ENCODE peak calls at places on chromosomes 12 and 14, in seven cellular contexts. X is K562, S is GM12878, D is SK-N-MC, P is HCT116, G is H1, O is HepG2. Y is an unnamed sample.

GRCh38 chr14:53042480-53042879 is 91.6 kb upstream of the FERMT2 start:
- DNase-seq in P (no peak), O (no peak), S (no peak), D (no peak), G (no peak), X (no peak), Y (peak)

GRCh38 chr12:111598637-111599458 is at the start of gene ATXN2:
- DNase-seq in D (no peak), O (no peak), X (peak), S (no peak), G (no peak), P (no peak), Y (peak)

GRCh38 chr12:79420146-79420618 is 270.6 kb downstream of the PAWR start:
- DNase-seq in S (no peak), P (peak), X (no peak), D (no peak), G (no peak), O (peak), Y (peak)

GRCh38 chr14:68297011-68297410 is 477.4 kb downstream of the RAD51B start:
- DNase-seq in G (no peak), D (no peak), X (no peak), P (no peak), O (no peak), S (no peak), Y (no peak)

GRCh38 chr12:26303418-26303817 is 108.0 kb downstream of the SSPN start:
- DNase-seq in S (no peak), O (no peak), G (no peak), P (no peak), X (no peak), D (no peak), Y (no peak)

GRCh38 chr14:38391334-38391733 is 135.4 kb upstream of the CLEC14A start:
- DNase-seq in O (no peak), D (no peak), X (no peak), P (no peak), G (no peak), S (no peak), Y (peak)

GRCh38 chr12:65300679-65301349 is 22.3 kb downstream of the MSRB3 start:
- DNase-seq in S (no peak), X (peak), O (peak), D (no peak), G (no peak), P (peak), Y (no peak)

GRCh38 chr14:70116278-70116677 is 72.5 kb downstream of the SLC8A3 start:
- DNase-seq in X (no peak), O (no peak), G (no peak), D (no peak), P (no peak), S (no peak), Y (no peak)

GRCh38 chr14:29320261-29320660 is 553.7 kb downstream of the FOXG1 start:
- DNase-seq in G (peak), O (no peak), X (no peak), P (no peak), S (no peak), D (no peak), Y (no peak)

GRCh38 chr12:54415223-54415929 is 3.7 kb downstream of the ITGA5 start:
- DNase-seq in S (no peak), G (no peak), D (no peak), O (no peak), X (peak), P (no peak), Y (peak)

GRCh38 chr12:54418441-54419087 is 502 bp downstream of the ITGA5 start:
- DNase-seq in O (no peak), S (no peak), P (no peak), D (no peak), G (no peak), X (peak), Y (no peak)

GRCh38 chr12:54417712-54418440 is 1.2 kb downstream of the ITGA5 start:
- DNase-seq in S (no peak), O (no peak), X (peak), D (no peak), G (no peak), P (no peak), Y (peak)

GRCh38 chr12:54419088-54419887 is at the start of gene ITGA5:
- DNase-seq in O (no peak), X (peak), G (no peak), D (no peak), S (no peak), P (peak), Y (peak)

GRCh38 chr12:54416908-54417603 is 2.0 kb downstream of the ITGA5 start:
- DNase-seq in O (no peak), S (no peak), X (peak), G (no peak), D (no peak), P (no peak), Y (no peak)
- H3K9ac ChIP-seq in O (no peak), S (no peak), X (peak), G (no peak), D (peak), P (no peak), Y (peak)

GRCh38 chr14:103941973-103942736 is at the start of gene RD3L:
- DNase-seq in P (no peak), S (no peak), G (no peak), D (no peak), O (no peak), X (no peak), Y (no peak)
- TF ChIP-seq EZH2 in P (no peak), S (no peak), G (no peak), D (no peak), O (no peak), X (no peak), Y (no peak)

DNA sequence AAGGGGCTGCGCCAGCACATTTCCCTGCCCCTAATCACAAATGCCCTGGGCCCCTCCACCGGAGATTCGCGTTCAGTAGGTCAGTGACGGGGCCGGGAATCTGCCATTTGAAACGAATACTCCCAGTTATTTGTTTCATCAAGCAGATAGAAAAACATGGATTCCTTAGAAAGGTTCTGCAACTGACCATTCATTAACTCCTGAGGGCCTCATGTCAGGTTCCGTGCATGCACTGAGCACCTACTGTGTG is 25.6 kb upstream of the UBC start:
- DNase-seq in G (no peak), D (no peak), P (no peak), S (no peak), O (no peak), X (no peak), Y (no peak)
- TF ChIP-seq POLR2AphosphoS5 in G (no peak), D (no peak), P (no peak), S (no peak), O (no peak), X (no peak), Y (no peak)

GRCh38 chr12:113086249-113087164 is 30.0 kb downstream of the DTX1 start:
- DNase-seq in S (peak), X (no peak), P (no peak), G (no peak), O (peak), D (no peak), Y (no peak)

GRCh38 chr12:113088037-113088436 is 31.5 kb downstream of the DTX1 start:
- DNase-seq in P (no peak), G (no peak), S (no peak), O (no peak), X (no peak), D (no peak), Y (no peak)

GRCh38 chr12:113088971-113089756 is 32.6 kb downstream of the DTX1 start:
- DNase-seq in S (peak), X (no peak), O (no peak), G (no peak), P (no peak), D (no peak), Y (no peak)

GRCh38 chr12:113089839-113090238 is 33.3 kb downstream of the DTX1 start:
- DNase-seq in O (no peak), P (no peak), S (no peak), G (no peak), X (no peak), D (no peak), Y (no peak)

DNA sequence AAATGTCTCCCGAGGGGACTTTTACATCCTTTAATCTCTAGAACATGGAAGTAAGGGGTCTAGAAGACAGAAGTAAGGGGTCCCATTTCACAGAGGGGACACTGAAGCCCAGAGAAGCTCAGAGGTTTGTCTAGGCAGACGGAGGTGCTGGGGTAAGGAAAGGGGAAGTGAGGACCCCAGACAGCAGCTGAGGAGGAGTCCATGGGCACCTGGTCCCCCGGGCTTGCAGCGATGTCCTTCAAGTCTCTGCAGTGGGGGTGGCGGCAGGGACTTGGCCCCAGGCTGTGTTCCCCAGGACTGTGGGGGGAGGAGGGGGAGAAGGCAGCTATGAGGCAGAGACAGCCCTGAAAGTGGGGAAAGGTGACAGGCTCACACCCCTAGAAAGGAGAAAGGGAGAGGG is 30.7 kb downstream of the DTX1 start:
- DNase-seq in D (no peak), S (no peak), O (no peak), X (no peak), P (no peak), G (no peak), Y (no peak)
- H3K9ac ChIP-seq in D (no peak), S (peak), O (no peak), X (peak), P (no peak), G (no peak), Y (no peak)

GRCh38 chr12:94147991-94148840 is at the start of gene PLXNC1:
- DNase-seq in O (no peak), D (no peak), X (no peak), G (no peak), P (no peak), S (no peak), Y (no peak)
- TF ChIP-seq EZH2 in O (no peak), D (no peak), X (no peak), G (peak), P (no peak), S (no peak), Y (no peak)

GRCh38 chr12:6183689-6184441 is 16.3 kb upstream of the CD9 start:
- DNase-seq in G (no peak), X (no peak), D (no peak), O (peak), P (no peak), S (no peak), Y (no peak)
- TF ChIP-seq POLR2AphosphoS5 in G (no peak), X (no peak), D (no peak), O (no peak), P (no peak), S (no peak), Y (no peak)

DNA sequence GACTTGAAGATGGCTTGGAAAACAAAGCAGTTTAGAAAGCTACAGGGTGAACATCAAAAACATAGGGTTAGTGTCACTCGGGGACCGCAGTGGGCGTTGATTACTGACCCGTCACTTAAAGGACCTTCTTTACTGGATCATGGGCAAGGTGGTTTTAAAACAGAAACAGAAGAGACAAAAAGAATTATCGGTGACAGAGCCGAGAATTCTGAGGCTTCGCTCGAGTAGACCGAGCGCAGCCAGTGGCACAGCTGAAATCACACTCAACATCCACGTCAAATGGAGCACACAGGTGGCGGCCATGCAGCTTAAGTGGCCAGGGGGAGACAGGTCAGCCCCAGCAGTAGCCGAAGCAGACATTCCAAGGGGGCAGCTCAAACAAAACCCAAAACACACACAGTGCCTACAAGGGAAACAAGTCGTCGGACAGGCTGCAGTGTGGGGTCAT is 17.3 kb downstream of the SNRNP35 start:
- DNase-seq in P (no peak), O (no peak), S (no peak), G (no peak), D (no peak), X (no peak), Y (no peak)
- H3K9ac ChIP-seq in P (no peak), O (no peak), S (no peak), G (no peak), D (no peak), X (peak), Y (no peak)

GRCh38 chr14:88326352-88327103 is 3.5 kb upstream of the KCNK10 start:
- DNase-seq in X (no peak), O (no peak), G (no peak), D (no peak), S (no peak), P (no peak), Y (no peak)
- TF ChIP-seq EZH2 in X (no peak), O (no peak), G (peak), D (peak), S (no peak), P (no peak), Y (no peak)

GRCh38 chr14:90301580-90302181 is 30.1 kb downstream of the NRDE2 start:
- DNase-seq in S (no peak), D (peak), P (no peak), O (peak), X (no peak), G (no peak), Y (peak)
- TF ChIP-seq POLR2AphosphoS5 in S (no peak), D (no peak), P (no peak), O (no peak), X (no peak), G (no peak), Y (no peak)